ENCODE peak calls at places on chromosomes 1 and 21, in eight cellular contexts. T is stimulated activated CD8-positive, alpha-beta memory T cell treated with anti-CD3 and anti-CD28 coated beads, Interleukin-15, amount 100 ng/mL, for 24 hours; C is foreskin fibroblast; J is effector CD4-positive, alpha-beta T cell; W is stimulated activated CD4-positive, alpha-beta T cell treated with anti-CD3 and anti-CD28 coated beads, Interleukin-4, amount 100 ng/mL, for 48 hours; X is posterior vena cava; N is NCI-H748 treated with DMSO at 0.1 percent for 48 hours; Y is Kasumi-1. K is an unnamed sample.

GRCh38 chr21:40013001-40013735 is 145.9 kb downstream of the PCP4 start:
- DNase-seq in T (no peak), W (no peak), X (no peak), Y (no peak), N (no peak), J (no peak), C (no peak), K (no peak)

GRCh38 chr1:6468729-6469461 is 2.9 kb upstream of the TNFRSF25 start:
- DNase-seq in J (no peak), X (no peak), T (no peak), N (no peak), W (no peak), Y (no peak), C (no peak), K (no peak)

GRCh38 chr1:20223659-20224058 is 37.3 kb upstream of the PLA2G2C start:
- DNase-seq in X (no peak), T (no peak), C (no peak), N (peak; percentile 5), W (no peak), J (no peak), Y (no peak), K (no peak)

GRCh38 chr1:185110145-185110544 is 46.6 kb downstream of the TRMT1L start:
- DNase-seq in C (no peak), Y (no peak), X (no peak), W (no peak), T (no peak), N (no peak), J (no peak), K (no peak)

GRCh38 chr1:78474092-78474491 is 16.7 kb upstream of the PTGFR start:
- DNase-seq in J (no peak), W (no peak), Y (no peak), N (no peak), T (no peak), C (no peak), X (no peak), K (no peak)

GRCh38 chr1:153549741-153550397 is 811 bp upstream of the S100A3 start:
- DNase-seq in X (peak; percentile 46), T (no peak), J (no peak), W (no peak), Y (no peak), N (no peak), C (no peak), K (no peak)

GRCh38 chr1:206557636-206558473 is 50.5 kb downstream of the RASSF5 start:
- DNase-seq in C (no peak), X (no peak), J (no peak), Y (peak; percentile 70), W (no peak), N (no peak), T (no peak), K (no peak)

GRCh38 chr1:218591966-218592365 is 246.8 kb downstream of the TGFB2 start:
- DNase-seq in W (no peak), X (no peak), C (no peak), J (no peak), N (no peak), T (no peak), Y (no peak), K (no peak)

GRCh38 chr1:201214461-201214860 is 23.8 kb downstream of the IGFN1 start:
- DNase-seq in X (peak; percentile 6), C (no peak), Y (peak; percentile 4), T (no peak), W (no peak), J (no peak), N (no peak), K (no peak)

GRCh38 chr1:171083222-171083621 is 7.5 kb upstream of the FMO3 start:
- DNase-seq in J (no peak), N (no peak), T (no peak), Y (no peak), X (no peak), C (no peak), W (no peak), K (no peak)

GRCh38 chr1:168243200-168243599 is 17.4 kb downstream of the SFT2D2 start:
- DNase-seq in C (no peak), Y (no peak), W (no peak), J (no peak), X (no peak), N (no peak), T (no peak), K (no peak)

K was measured in ecto neural progenitor cell.